ENCODE peak calls at places on chromosomes 16 and 17, in eight cellular contexts. J is brain microvascular endothelial cell, P is tibial artery, F is fibroblast of lung, T is HCT116, G is AG04450, C is PC-3, A is neural progenitor cell. W is an unnamed sample. For H3K27me3, the result is how much of the 10 kb centered on the place peaks cover.

GRCh38 chr17:40469805-40470675 is 26.8 kb downstream of the IGFBP4 start:
- DNase-seq in J (no peak), P (no peak), F (no peak), T (no peak), G (no peak), C (peak), A (no peak), W (no peak)

GRCh38 chr17:225551-225950 is 44.1 kb upstream of the DOC2B start:
- DNase-seq in J (no peak), P (no peak), F (no peak), T (no peak), G (no peak), C (no peak), A (no peak), W (no peak)

GRCh38 chr16:9072806-9073341 is 18.6 kb upstream of the HAPSTR1 start:
- DNase-seq in J (peak), P (no peak), F (peak), T (no peak), G (peak), C (peak), A (no peak), W (no peak)

GRCh38 chr16:19179890-19180490 is 11.9 kb downstream of the SYT17 start:
- DNase-seq in J (peak), P (peak), F (peak), T (peak), G (no peak), C (peak), A (peak), W (peak)

GRCh38 chr16:359871-360697 is 7.6 kb upstream of the AXIN1 start:
- DNase-seq in J (no peak), P (no peak), F (no peak), T (no peak), G (no peak), C (no peak), A (peak), W (no peak)

GRCh38 chr17:76492989-76493501 is 8.2 kb downstream of the RHBDF2 start:
- DNase-seq in J (peak), P (peak), F (peak), T (no peak), G (peak), C (peak), A (no peak), W (no peak)

GRCh38 chr17:65530158-65530984 is 31.1 kb downstream of the AXIN2 start:
- DNase-seq in J (no peak), P (peak), F (no peak), T (no peak), G (no peak), C (no peak), A (no peak), W (no peak)

GRCh38 chr16:57590654-57591085 is 37.8 kb upstream of the ADGRG1 start:
- DNase-seq in J (peak), P (peak), F (peak), T (peak), G (no peak), C (peak), A (no peak), W (no peak)

GRCh38 chr17:42783062-42783777 is 2.8 kb downstream of the WNK4 start:
- DNase-seq in J (peak), P (no peak), F (peak), T (no peak), G (peak), C (peak), A (no peak), W (no peak)

GRCh38 chr17:62109378-62109902 is 44.4 kb upstream of the MED13 start:
- DNase-seq in J (peak), P (no peak), F (peak), T (peak), G (peak), C (peak), A (peak), W (peak)

GRCh38 chr17:56976941-56977570 is 875 bp upstream of the SCPEP1 start:
- DNase-seq in J (no peak), P (no peak), F (no peak), T (no peak), G (no peak), C (no peak), A (no peak), W (no peak)

GRCh38 chr17:75843577-75844529 is at the start of gene UNC13D:
- DNase-seq in J (no peak), P (no peak), F (no peak), T (no peak), G (no peak), C (peak), A (no peak), W (peak)

GRCh38 chr16:19130852-19131808 is 17.4 kb downstream of the ITPRIPL2 start:
- DNase-seq in J (peak), P (peak), F (peak), T (no peak), G (peak), C (peak), A (no peak), W (no peak)

GRCh38 chr17:65387322-65387721 is 174.1 kb downstream of the AXIN2 start:
- DNase-seq in J (no peak), P (no peak), F (no peak), T (no peak), G (no peak), C (no peak), A (no peak), W (no peak)

GRCh38 chr17:20961551-20961950 is 81.3 kb downstream of the USP22 start:
- DNase-seq in J (peak), P (no peak), F (no peak), T (no peak), G (no peak), C (no peak), A (no peak), W (no peak)

GRCh38 chr16:64017789-64018188 is 1104.1 kb downstream of the CDH11 start:
- DNase-seq in J (no peak), P (no peak), F (no peak), T (no peak), G (no peak), C (no peak), A (peak), W (no peak)

GRCh38 chr17:73492802-73493139 is 151.5 kb downstream of the SDK2 start:
- DNase-seq in J (no peak), P (no peak), F (no peak), T (no peak), G (no peak), C (no peak), A (no peak), W (no peak)

GRCh38 chr17:9700136-9700535 is 54.8 kb downstream of the USP43 start:
- DNase-seq in J (no peak), P (no peak), F (no peak), T (no peak), G (no peak), C (no peak), A (no peak), W (no peak)

GRCh38 chr17:65062168-65062915 is 5.8 kb upstream of the GNA13 start:
- DNase-seq in J (no peak), P (no peak), F (peak), T (no peak), G (no peak), C (peak), A (peak), W (no peak)

GRCh38 chr16:86364653-86365380 is 145.5 kb upstream of the FOXF1 start:
- DNase-seq in J (no peak), P (no peak), F (no peak), T (no peak), G (no peak), C (no peak), A (no peak), W (no peak)

GRCh38 chr17:3512512-3513171 is 36.8 kb downstream of the ASPA start:
- DNase-seq in J (peak), P (no peak), F (peak), T (no peak), G (no peak), C (no peak), A (peak), W (peak)

DNA sequence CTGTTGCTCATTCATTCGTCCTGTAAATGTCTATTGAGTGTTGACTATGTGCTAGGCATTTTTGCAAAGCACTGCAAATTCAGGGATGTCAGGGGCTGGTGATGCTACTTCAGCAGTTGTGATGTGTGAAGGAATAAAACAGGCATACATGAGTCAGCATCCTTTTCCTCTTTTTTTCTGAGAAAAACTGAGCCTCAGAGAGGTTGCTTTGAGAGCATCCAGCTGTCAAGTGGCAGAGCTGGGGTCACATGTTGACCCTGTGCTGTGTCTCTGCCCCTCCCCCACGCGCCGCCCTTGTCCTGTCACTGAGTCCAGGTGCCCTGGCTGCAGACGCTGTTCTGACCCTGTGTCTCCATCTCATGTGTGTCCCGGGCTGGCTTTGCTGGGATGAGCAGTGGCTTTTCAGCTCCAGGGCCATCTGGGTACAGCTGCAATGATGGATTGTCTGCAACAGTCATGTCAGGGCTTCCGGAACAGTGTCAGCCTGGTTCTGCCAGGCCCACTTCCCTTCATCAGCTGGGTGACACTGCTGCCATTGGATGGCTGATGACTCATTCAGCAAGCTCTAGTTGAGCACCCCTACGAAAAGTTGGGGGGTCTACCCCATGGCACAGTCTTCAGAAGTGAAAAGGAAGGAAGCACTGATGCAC is 14.9 kb downstream of the SEC14L5 start:
- DNase-seq in J (no peak), P (no peak), F (peak), T (no peak), G (no peak), C (no peak), A (no peak), W (no peak)
- H3K27ac ChIP-seq in J (no peak), P (no peak), F (no peak), T (no peak), G (no peak), C (no peak), A (no peak), W (no peak)

DNA sequence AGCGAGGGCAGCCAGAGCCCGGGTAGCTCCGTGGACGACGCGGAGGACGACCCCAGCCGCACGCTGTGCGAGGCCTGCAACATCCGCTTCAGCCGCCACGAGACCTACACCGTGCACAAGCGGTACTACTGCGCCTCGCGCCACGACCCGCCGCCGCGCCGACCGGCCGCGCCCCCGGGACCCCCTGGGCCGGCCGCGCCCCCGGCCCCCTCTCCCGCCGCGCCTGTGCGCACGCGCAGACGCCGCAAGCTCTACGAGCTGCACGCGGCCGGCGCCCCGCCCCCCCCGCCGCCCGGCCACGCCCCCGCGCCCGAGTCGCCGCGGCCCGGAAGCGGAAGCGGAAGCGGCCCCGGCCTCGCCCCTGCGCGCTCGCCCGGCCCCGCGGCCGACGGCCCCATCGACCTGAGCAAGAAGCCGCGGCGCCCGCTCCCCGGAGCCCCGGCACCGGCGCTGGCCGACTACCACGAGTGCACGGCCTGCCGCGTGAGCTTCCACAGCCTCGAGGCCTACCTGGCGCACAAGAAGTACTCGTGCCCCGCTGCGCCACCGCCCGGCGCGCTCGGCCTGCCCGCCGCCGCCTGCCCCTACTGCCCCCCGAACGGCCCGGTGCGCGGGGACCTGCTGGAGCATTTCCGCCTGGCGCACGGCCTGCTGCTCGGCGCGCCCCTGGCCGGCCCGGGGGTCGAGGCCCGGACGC is 36.1 kb upstream of the ZC3H18 start:
- DNase-seq in J (peak), P (peak), F (peak), T (peak), G (no peak), C (peak), A (peak), W (peak)
- TF ChIP-seq CTCF in J (no peak), P (no peak), F (no peak), T (no peak), G (no peak), C (no peak), A (no peak), W (no peak)

GRCh38 chr17:43853546-43853945 is 6.6 kb downstream of the CD300LG start:
- DNase-seq in J (no peak), P (peak), F (no peak), T (no peak), G (no peak), C (no peak), A (no peak), W (no peak)

GRCh38 chr17:43856141-43856540 is 9.2 kb downstream of the CD300LG start:
- DNase-seq in J (no peak), P (no peak), F (no peak), T (no peak), G (no peak), C (no peak), A (no peak), W (no peak)

GRCh38 chr17:43854498-43854897 is 7.5 kb downstream of the CD300LG start:
- DNase-seq in J (no peak), P (peak), F (no peak), T (no peak), G (no peak), C (no peak), A (no peak), W (no peak)

GRCh38 chr17:43857141-43857540 is 10.2 kb downstream of the CD300LG start:
- DNase-seq in J (no peak), P (peak), F (no peak), T (no peak), G (no peak), C (no peak), A (no peak), W (no peak)

GRCh38 chr17:43855061-43855460 is 8.1 kb downstream of the CD300LG start:
- DNase-seq in J (no peak), P (peak), F (no peak), T (no peak), G (no peak), C (no peak), A (no peak), W (no peak)
- H3K27me3 ChIP-seq in J (under half), P (under half), F (under half), T (under half), G (half or more), C (half or more), A (under half), W (under half)

GRCh38 chr16:81554993-81555392 is 110.4 kb downstream of the CMIP start:
- DNase-seq in J (no peak), P (no peak), F (no peak), T (no peak), G (no peak), C (no peak), A (no peak), W (no peak)

GRCh38 chr16:81553814-81554675 is 109.4 kb downstream of the CMIP start:
- DNase-seq in J (no peak), P (no peak), F (no peak), T (no peak), G (no peak), C (no peak), A (no peak), W (no peak)

GRCh38 chr16:81551821-81552304 is 107.3 kb downstream of the CMIP start:
- DNase-seq in J (peak), P (no peak), F (peak), T (no peak), G (no peak), C (no peak), A (no peak), W (no peak)

GRCh38 chr16:81552743-81553079 is 108.1 kb downstream of the CMIP start:
- DNase-seq in J (no peak), P (no peak), F (no peak), T (no peak), G (no peak), C (no peak), A (no peak), W (no peak)

DNA sequence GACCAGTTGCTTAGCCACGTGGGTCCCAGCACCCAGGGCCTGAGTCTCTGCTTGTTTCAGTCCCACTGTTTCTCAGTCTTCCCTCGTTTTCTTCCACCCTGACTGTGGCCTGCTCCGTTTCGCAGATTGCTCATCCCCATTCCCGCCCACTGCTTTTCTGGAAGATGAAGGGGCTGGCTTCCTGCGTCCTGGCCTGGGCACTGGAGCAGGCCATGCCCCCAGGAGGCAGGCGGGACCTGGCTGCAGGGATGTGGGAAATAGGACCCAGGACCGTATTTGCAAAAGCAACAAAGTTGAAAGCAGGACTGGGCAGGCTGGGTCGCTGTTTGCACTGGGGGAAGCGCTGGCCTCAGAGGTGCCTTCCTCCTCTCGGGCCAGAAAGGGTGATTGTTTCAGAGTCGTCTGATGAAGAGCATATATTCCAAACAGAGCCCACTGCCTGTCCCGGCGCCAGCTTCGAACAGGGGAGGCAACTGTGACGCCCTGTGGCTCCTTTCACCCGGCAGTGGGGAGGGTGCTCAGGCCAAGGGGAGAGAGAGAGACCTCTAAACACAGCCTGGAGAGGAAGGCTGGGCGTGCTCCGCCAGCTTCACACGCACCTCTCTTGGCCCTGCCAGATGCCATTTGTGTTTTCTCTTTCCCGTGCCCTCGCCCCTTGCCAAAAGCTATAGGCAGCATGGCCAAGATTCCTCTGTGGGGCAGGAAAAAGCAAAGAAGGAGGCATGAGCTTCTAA is 108.6 kb downstream of the CMIP start:
- DNase-seq in J (no peak), P (no peak), F (no peak), T (no peak), G (no peak), C (no peak), A (no peak), W (no peak)
- H3K27ac ChIP-seq in J (peak), P (no peak), F (no peak), T (no peak), G (peak), C (no peak), A (no peak), W (peak)

GRCh38 chr17:17575360-17576251 is 15.9 kb downstream of the PEMT start:
- DNase-seq in J (no peak), P (no peak), F (peak), T (no peak), G (no peak), C (peak), A (no peak), W (no peak)

GRCh38 chr17:17577373-17577772 is 14.1 kb downstream of the PEMT start:
- DNase-seq in J (no peak), P (no peak), F (no peak), T (no peak), G (no peak), C (no peak), A (no peak), W (no peak)

GRCh38 chr17:17579691-17580090 is 11.8 kb downstream of the PEMT start:
- DNase-seq in J (no peak), P (no peak), F (no peak), T (no peak), G (no peak), C (peak), A (no peak), W (no peak)

GRCh38 chr17:17573912-17574311 is 17.6 kb downstream of the PEMT start:
- DNase-seq in J (no peak), P (no peak), F (no peak), T (no peak), G (no peak), C (no peak), A (no peak), W (no peak)

DNA sequence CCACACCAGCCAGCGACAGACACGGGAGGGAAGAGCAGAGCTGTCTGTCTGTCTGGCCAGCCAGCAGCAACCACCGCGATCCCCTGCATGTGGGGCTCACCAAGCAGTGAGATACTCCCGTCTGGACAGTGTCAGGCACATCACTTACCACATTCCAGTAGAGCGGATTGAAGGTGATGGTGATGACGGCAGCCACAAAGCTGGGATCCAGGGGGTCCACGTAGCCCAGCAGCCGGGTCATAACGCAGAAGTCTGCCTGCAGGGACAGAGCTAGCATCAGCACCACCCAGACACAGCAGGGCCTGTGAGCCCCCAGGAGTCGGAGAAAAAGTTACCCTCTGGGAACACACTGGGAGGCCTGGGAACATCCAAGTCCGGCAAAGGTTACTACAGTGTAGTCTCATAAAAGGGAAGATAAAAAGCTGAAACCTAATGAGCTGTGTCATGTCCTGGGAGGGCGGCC is 14.7 kb downstream of the PEMT start:
- DNase-seq in J (no peak), P (no peak), F (no peak), T (no peak), G (no peak), C (no peak), A (no peak), W (no peak)
- TF ChIP-seq CTCF in J (no peak), P (no peak), F (no peak), T (no peak), G (no peak), C (no peak), A (no peak), W (no peak)

DNA sequence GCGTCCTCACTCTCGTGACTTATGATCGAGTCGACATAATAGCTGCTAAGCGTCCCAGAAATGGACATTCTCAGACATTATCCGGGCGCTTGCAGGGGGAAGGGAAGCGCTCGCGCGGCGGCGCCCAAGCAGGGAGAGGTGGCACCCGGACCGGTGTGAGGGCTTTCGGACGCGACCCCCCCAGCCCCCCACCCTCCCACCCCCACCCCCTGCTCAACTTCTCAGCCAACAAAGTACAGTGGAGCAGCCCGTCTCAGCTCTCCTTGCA is at the start of gene HOXB9:
- DNase-seq in J (no peak), P (no peak), F (no peak), T (no peak), G (no peak), C (no peak), A (no peak), W (no peak)
- H3K27me3 ChIP-seq in J (half or more), P (under half), F (half or more), T (under half), G (half or more), C (half or more), A (half or more), W (under half)

GRCh38 chr17:4750606-4751005 is 10.9 kb upstream of the CXCL16 start:
- DNase-seq in J (no peak), P (no peak), F (no peak), T (no peak), G (no peak), C (no peak), A (no peak), W (no peak)

GRCh38 chr17:4743898-4744297 is 4.2 kb upstream of the CXCL16 start:
- DNase-seq in J (no peak), P (no peak), F (no peak), T (no peak), G (no peak), C (no peak), A (no peak), W (no peak)

GRCh38 chr17:4744999-4745969 is 5.6 kb upstream of the CXCL16 start:
- DNase-seq in J (no peak), P (no peak), F (no peak), T (no peak), G (no peak), C (no peak), A (peak), W (no peak)

GRCh38 chr17:4748687-4749086 is 9.0 kb upstream of the CXCL16 start:
- DNase-seq in J (no peak), P (no peak), F (no peak), T (no peak), G (no peak), C (no peak), A (no peak), W (no peak)

GRCh38 chr17:4747847-4748246 is 8.1 kb upstream of the CXCL16 start:
- DNase-seq in J (no peak), P (no peak), F (no peak), T (no peak), G (no peak), C (no peak), A (no peak), W (no peak)
- H3K27ac ChIP-seq in J (no peak), P (no peak), F (no peak), T (no peak), G (no peak), C (no peak), A (no peak), W (peak)

W was measured in pancreas.